ENCODE peak calls at places on chromosomes 13 and 19, in five cellular contexts. One of them, this sample, is unnamed. For H3K4me1, the result is how much of the 10 kb centered on the place peaks cover.

GRCh38 chr13:106182404-106182803 is 353.1 kb downstream of the EFNB2 start:
- DNase-seq in Peyer's patch: no peak
- DNase-seq in MM.1S: no peak
- DNase-seq in heart left ventricle: no peak
- DNase-seq in neuronal stem cell: no peak
- DNase-seq in this sample: no peak

GRCh38 chr19:44685877-44686276 is 13.1 kb upstream of the CEACAM16 start:
- DNase-seq in heart left ventricle: no peak
- DNase-seq in Peyer's patch: peak
- DNase-seq in neuronal stem cell: no peak
- DNase-seq in MM.1S: no peak
- DNase-seq in this sample: no peak

GRCh38 chr13:39684531-39685137 is 29.2 kb downstream of the COG6 start:
- DNase-seq in Peyer's patch: no peak
- DNase-seq in neuronal stem cell: peak
- DNase-seq in MM.1S: peak
- DNase-seq in heart left ventricle: no peak
- DNase-seq in this sample: no peak

GRCh38 chr19:57320180-57321084 is at the start of gene ZNF543:
- DNase-seq in neuronal stem cell: peak
- DNase-seq in heart left ventricle: peak
- DNase-seq in Peyer's patch: peak
- DNase-seq in MM.1S: peak
- DNase-seq in this sample: peak

GRCh38 chr19:39411832-39412099 is 703 bp upstream of the PLEKHG2 start:
- DNase-seq in heart left ventricle: peak
- DNase-seq in neuronal stem cell: peak
- DNase-seq in MM.1S: peak
- DNase-seq in Peyer's patch: peak
- DNase-seq in this sample: no peak

GRCh38 chr19:33493401-33494275 is 28.0 kb downstream of the PEPD start:
- DNase-seq in heart left ventricle: peak
- DNase-seq in neuronal stem cell: no peak
- DNase-seq in Peyer's patch: no peak
- DNase-seq in MM.1S: no peak
- DNase-seq in this sample: no peak

GRCh38 chr13:46405457-46405856 is 18.4 kb upstream of the RUBCNL start:
- DNase-seq in Peyer's patch: no peak
- DNase-seq in neuronal stem cell: no peak
- DNase-seq in MM.1S: no peak
- DNase-seq in heart left ventricle: no peak
- DNase-seq in this sample: no peak

GRCh38 chr13:101590479-101590878 is 138.0 kb downstream of the ITGBL1 start:
- DNase-seq in MM.1S: no peak
- DNase-seq in neuronal stem cell: no peak
- DNase-seq in heart left ventricle: no peak
- DNase-seq in Peyer's patch: no peak
- DNase-seq in this sample: no peak

GRCh38 chr19:40811478-40812341 is 12.7 kb downstream of the EGLN2 start:
- DNase-seq in Peyer's patch: peak
- DNase-seq in neuronal stem cell: peak
- DNase-seq in heart left ventricle: no peak
- DNase-seq in MM.1S: no peak
- DNase-seq in this sample: no peak

GRCh38 chr19:51098366-51099069 is 9.7 kb downstream of the CTU1 start:
- DNase-seq in neuronal stem cell: no peak
- DNase-seq in Peyer's patch: no peak
- DNase-seq in MM.1S: no peak
- DNase-seq in heart left ventricle: peak
- DNase-seq in this sample: no peak

GRCh38 chr13:31807090-31807541 is 67.8 kb downstream of the RXFP2 start:
- DNase-seq in Peyer's patch: no peak
- DNase-seq in neuronal stem cell: no peak
- DNase-seq in heart left ventricle: no peak
- DNase-seq in MM.1S: no peak
- DNase-seq in this sample: no peak

GRCh38 chr19:45526143-45526542 is 18.9 kb downstream of the VASP start:
- DNase-seq in heart left ventricle: peak
- DNase-seq in Peyer's patch: no peak
- DNase-seq in MM.1S: no peak
- DNase-seq in neuronal stem cell: peak
- DNase-seq in this sample: peak

GRCh38 chr19:5891938-5892771 is 11.4 kb downstream of the NDUFA11 start:
- DNase-seq in neuronal stem cell: peak
- DNase-seq in MM.1S: no peak
- DNase-seq in heart left ventricle: peak
- DNase-seq in Peyer's patch: no peak
- DNase-seq in this sample: no peak

GRCh38 chr13:33644607-33645543 is 173.1 kb upstream of the RFC3 start:
- DNase-seq in neuronal stem cell: no peak
- DNase-seq in MM.1S: no peak
- DNase-seq in Peyer's patch: no peak
- DNase-seq in heart left ventricle: peak
- DNase-seq in this sample: no peak

GRCh38 chr19:48635966-48636858 is 967 bp downstream of the DBP start:
- DNase-seq in neuronal stem cell: no peak
- DNase-seq in MM.1S: no peak
- DNase-seq in heart left ventricle: peak
- DNase-seq in Peyer's patch: peak
- DNase-seq in this sample: no peak

GRCh38 chr13:50033696-50034095 is 18.5 kb downstream of the KCNRG start:
- DNase-seq in neuronal stem cell: no peak
- DNase-seq in heart left ventricle: no peak
- DNase-seq in MM.1S: no peak
- DNase-seq in Peyer's patch: no peak
- DNase-seq in this sample: no peak

GRCh38 chr19:12838182-12838890 is at the start of gene MAST1:
- DNase-seq in MM.1S: peak
- DNase-seq in neuronal stem cell: no peak
- DNase-seq in heart left ventricle: no peak
- DNase-seq in Peyer's patch: no peak
- DNase-seq in this sample: no peak

GRCh38 chr19:19510432-19510831 is 4.9 kb downstream of the TSSK6 start:
- DNase-seq in heart left ventricle: no peak
- DNase-seq in Peyer's patch: no peak
- DNase-seq in MM.1S: no peak
- DNase-seq in neuronal stem cell: no peak
- DNase-seq in this sample: no peak

GRCh38 chr19:16587031-16588023 is 15.1 kb upstream of the SLC35E1 start:
- DNase-seq in Peyer's patch: peak
- DNase-seq in neuronal stem cell: no peak
- DNase-seq in heart left ventricle: no peak
- DNase-seq in MM.1S: peak
- DNase-seq in this sample: no peak

GRCh38 chr19:2330632-2331284 is 2.3 kb downstream of the SPPL2B start:
- DNase-seq in neuronal stem cell: no peak
- DNase-seq in MM.1S: no peak
- DNase-seq in Peyer's patch: no peak
- DNase-seq in heart left ventricle: no peak
- DNase-seq in this sample: no peak

GRCh38 chr19:41426952-41427646 is at the start of gene B3GNT8:
- DNase-seq in Peyer's patch: peak
- DNase-seq in MM.1S: no peak
- DNase-seq in heart left ventricle: peak
- DNase-seq in neuronal stem cell: peak
- DNase-seq in this sample: peak

GRCh38 chr13:73200432-73200831 is 141.6 kb downstream of the KLF5 start:
- DNase-seq in MM.1S: no peak
- DNase-seq in Peyer's patch: no peak
- DNase-seq in neuronal stem cell: no peak
- DNase-seq in heart left ventricle: no peak
- DNase-seq in this sample: no peak

GRCh38 chr13:108985166-108985565 is 355.8 kb downstream of the MYO16 start:
- DNase-seq in heart left ventricle: no peak
- DNase-seq in MM.1S: no peak
- DNase-seq in neuronal stem cell: no peak
- DNase-seq in Peyer's patch: no peak
- DNase-seq in this sample: no peak

GRCh38 chr19:43438291-43439162 is 23.8 kb downstream of the TEX101 start:
- DNase-seq in heart left ventricle: peak
- DNase-seq in MM.1S: no peak
- DNase-seq in neuronal stem cell: no peak
- DNase-seq in Peyer's patch: peak
- DNase-seq in this sample: no peak

GRCh38 chr19:43444531-43445340 is 20.7 kb downstream of the LYPD3 start:
- DNase-seq in heart left ventricle: no peak
- DNase-seq in neuronal stem cell: no peak
- DNase-seq in MM.1S: no peak
- DNase-seq in Peyer's patch: no peak
- DNase-seq in this sample: no peak

GRCh38 chr19:43439183-43440063 is 24.7 kb downstream of the TEX101 start:
- DNase-seq in MM.1S: no peak
- DNase-seq in heart left ventricle: no peak
- DNase-seq in Peyer's patch: peak
- DNase-seq in neuronal stem cell: no peak
- DNase-seq in this sample: no peak

GRCh38 chr19:43445426-43445825 is 20.0 kb downstream of the LYPD3 start:
- DNase-seq in MM.1S: no peak
- DNase-seq in Peyer's patch: no peak
- DNase-seq in neuronal stem cell: no peak
- DNase-seq in heart left ventricle: no peak
- DNase-seq in this sample: no peak

DNA sequence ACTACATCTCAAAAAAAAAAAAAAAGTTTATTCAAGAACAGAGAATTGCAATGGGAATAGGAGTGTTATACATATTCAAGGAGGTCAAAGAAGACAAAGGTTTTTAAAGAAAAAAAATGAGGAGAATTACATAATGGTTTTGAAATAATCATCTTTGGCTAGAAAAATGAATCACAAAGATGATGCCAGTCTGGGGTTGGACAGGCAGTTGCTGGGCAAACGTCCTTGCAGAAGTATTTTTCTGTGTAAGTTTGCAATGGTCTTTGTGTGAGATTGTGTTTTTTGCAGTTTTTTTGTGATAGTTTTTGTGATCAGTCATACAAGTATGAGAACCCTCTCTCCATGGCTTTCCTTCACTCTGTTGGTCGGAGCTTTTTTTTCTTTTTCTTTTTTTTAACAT is 23.7 kb downstream of the LYPD3 start:
- DNase-seq in Peyer's patch: no peak
- DNase-seq in MM.1S: no peak
- DNase-seq in heart left ventricle: no peak
- DNase-seq in neuronal stem cell: no peak
- DNase-seq in this sample: no peak
- H3K4me1 ChIP-seq in Peyer's patch: under half
- H3K4me1 ChIP-seq in MM.1S: under half
- H3K4me1 ChIP-seq in heart left ventricle: under half
- H3K4me1 ChIP-seq in neuronal stem cell: under half
- H3K4me1 ChIP-seq in this sample: under half

GRCh38 chr19:36257512-36257876 is 42.6 kb downstream of the ZNF146 start:
- DNase-seq in MM.1S: no peak
- DNase-seq in heart left ventricle: peak
- DNase-seq in neuronal stem cell: no peak
- DNase-seq in Peyer's patch: no peak
- DNase-seq in this sample: no peak
- H3K4me3 ChIP-seq in MM.1S: no peak
- H3K4me3 ChIP-seq in heart left ventricle: peak
- H3K4me3 ChIP-seq in neuronal stem cell: no peak
- H3K4me3 ChIP-seq in Peyer's patch: no peak
- H3K4me3 ChIP-seq in this sample: no peak

DNA sequence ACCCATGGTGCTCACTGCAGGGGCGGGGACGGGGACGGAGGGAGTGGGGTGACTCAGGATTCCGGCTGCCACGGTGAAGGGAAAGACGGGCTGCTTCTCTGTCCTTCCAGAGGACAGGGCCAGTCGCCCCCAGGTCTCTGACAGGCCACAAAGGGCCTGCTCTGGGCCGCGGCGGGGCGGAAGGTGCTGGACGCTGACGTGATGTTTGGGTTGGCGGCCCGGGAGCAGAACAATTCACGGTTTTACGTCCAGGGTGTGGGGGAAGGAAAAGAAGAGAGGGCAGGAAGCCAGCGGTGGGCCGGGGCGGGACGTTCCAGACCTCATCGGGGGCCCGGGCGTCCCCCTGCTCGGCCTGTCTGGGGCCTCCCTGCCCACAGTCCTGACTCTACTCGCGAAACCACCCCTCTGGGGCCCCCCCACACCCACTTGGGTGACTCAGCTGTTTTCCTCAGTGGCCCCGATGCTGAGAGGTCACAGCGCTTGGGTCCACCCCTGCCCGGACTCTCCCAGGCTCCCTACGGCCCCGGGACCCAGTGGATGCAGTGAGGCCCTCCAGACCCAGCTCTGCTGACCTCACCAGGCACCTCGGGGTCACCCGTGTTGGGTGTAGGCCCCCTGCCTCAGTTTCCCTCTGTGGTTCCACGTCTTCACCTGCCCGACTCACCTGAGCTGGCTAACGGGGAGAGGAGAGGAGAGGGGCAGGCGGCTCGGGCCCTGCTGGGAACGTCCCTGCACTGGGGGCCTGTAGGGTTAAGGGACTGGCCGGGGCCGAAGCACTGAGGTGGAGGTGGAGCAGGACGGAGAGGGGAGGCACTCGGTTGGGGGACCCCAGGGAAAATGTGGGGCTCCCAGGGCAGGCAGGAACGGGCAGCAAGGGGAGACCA is 29.2 kb downstream of the PIP5K1C start:
- DNase-seq in MM.1S: no peak
- DNase-seq in heart left ventricle: peak
- DNase-seq in Peyer's patch: no peak
- DNase-seq in neuronal stem cell: no peak
- DNase-seq in this sample: no peak
- H3K4me1 ChIP-seq in MM.1S: under half
- H3K4me1 ChIP-seq in heart left ventricle: under half
- H3K4me1 ChIP-seq in Peyer's patch: half or more
- H3K4me1 ChIP-seq in neuronal stem cell: under half
- H3K4me1 ChIP-seq in this sample: under half

GRCh38 chr19:4303778-4304508 is 455 bp upstream of the FSD1 start:
- DNase-seq in neuronal stem cell: no peak
- DNase-seq in MM.1S: no peak
- DNase-seq in Peyer's patch: peak
- DNase-seq in heart left ventricle: no peak
- DNase-seq in this sample: no peak

GRCh38 chr19:4305253-4305612 is 835 bp downstream of the FSD1 start:
- DNase-seq in Peyer's patch: no peak
- DNase-seq in neuronal stem cell: no peak
- DNase-seq in MM.1S: no peak
- DNase-seq in heart left ventricle: no peak
- DNase-seq in this sample: no peak

GRCh38 chr19:4305659-4306058 is 1.3 kb downstream of the FSD1 start:
- DNase-seq in Peyer's patch: no peak
- DNase-seq in MM.1S: no peak
- DNase-seq in heart left ventricle: no peak
- DNase-seq in neuronal stem cell: no peak
- DNase-seq in this sample: no peak

GRCh38 chr19:4302238-4302630 is at the start of gene TMIGD2:
- DNase-seq in MM.1S: no peak
- DNase-seq in heart left ventricle: no peak
- DNase-seq in Peyer's patch: no peak
- DNase-seq in neuronal stem cell: no peak
- DNase-seq in this sample: no peak

GRCh38 chr19:4304509-4305252 is at the start of gene FSD1:
- DNase-seq in neuronal stem cell: peak
- DNase-seq in Peyer's patch: peak
- DNase-seq in heart left ventricle: no peak
- DNase-seq in MM.1S: no peak
- DNase-seq in this sample: peak
- H3K4me3 ChIP-seq in neuronal stem cell: peak
- H3K4me3 ChIP-seq in Peyer's patch: peak
- H3K4me3 ChIP-seq in heart left ventricle: no peak
- H3K4me3 ChIP-seq in MM.1S: no peak
- H3K4me3 ChIP-seq in this sample: peak

This sample was measured in iPS DF 6.9.